ENCODE peak calls at places on chromosomes 13 and 19, in nine cellular contexts. Z, D, H, G, L, W, R, Y and N are unnamed samples.

GRCh38 chr13:112880221-112880641 is 88.8 kb upstream of the MCF2L start:
- DNase-seq in Z (no peak), D (no peak), H (peak), G (no peak), L (no peak), W (no peak), R (no peak), Y (no peak), N (no peak)

GRCh38 chr19:38392707-38393308 is 4.3 kb downstream of the SPRED3 start:
- DNase-seq in Z (no peak), D (peak), H (no peak), G (no peak), L (no peak), W (no peak), R (no peak), Y (peak), N (no peak)

GRCh38 chr19:12913871-12914690 is 5.0 kb downstream of the SYCE2 start:
- DNase-seq in Z (no peak), D (no peak), H (peak), G (no peak), L (no peak), W (peak), R (no peak), Y (no peak), N (no peak)

GRCh38 chr19:46460981-46461380 is 10.4 kb downstream of the PNMA8A start:
- DNase-seq in Z (no peak), D (no peak), H (no peak), G (no peak), L (no peak), W (no peak), R (no peak), Y (no peak), N (no peak)

GRCh38 chr19:32406161-32407003 is 812 bp downstream of the DPY19L3 start:
- DNase-seq in Z (no peak), D (no peak), H (no peak), G (no peak), L (no peak), W (peak), R (no peak), Y (no peak), N (no peak)

GRCh38 chr13:41058229-41059070 is 2.9 kb upstream of the WBP4 start:
- DNase-seq in Z (no peak), D (no peak), H (no peak), G (no peak), L (no peak), W (peak), R (no peak), Y (no peak), N (no peak)

GRCh38 chr19:14118165-14119051 is 846 bp upstream of the PRKACA start:
- DNase-seq in Z (no peak), D (no peak), H (peak), G (peak), L (peak), W (peak), R (no peak), Y (peak), N (peak)

GRCh38 chr13:49108204-49108603 is 111.9 kb upstream of the MLNR start:
- DNase-seq in Z (no peak), D (no peak), H (no peak), G (no peak), L (no peak), W (no peak), R (no peak), Y (no peak), N (no peak)

GRCh38 chr19:17718988-17719711 is at the start of gene MAP1S:
- DNase-seq in Z (peak), D (peak), H (peak), G (peak), L (peak), W (peak), R (peak), Y (peak), N (peak)

GRCh38 chr13:98925949-98926348 is 51.9 kb downstream of the DOCK9 start:
- DNase-seq in Z (no peak), D (no peak), H (no peak), G (no peak), L (no peak), W (no peak), R (no peak), Y (no peak), N (no peak)

GRCh38 chr13:49652691-49653305 is 24.5 kb downstream of the ARL11 start:
- DNase-seq in Z (peak), D (peak), H (no peak), G (no peak), L (peak), W (no peak), R (no peak), Y (peak), N (no peak)

GRCh38 chr13:21504379-21504778 is 45.3 kb upstream of the ZDHHC20 start:
- DNase-seq in Z (no peak), D (no peak), H (no peak), G (no peak), L (no peak), W (no peak), R (no peak), Y (no peak), N (no peak)

GRCh38 chr19:41746593-41747227 is 8.6 kb upstream of the CEACAM6 start:
- DNase-seq in Z (peak), D (peak), H (no peak), G (no peak), L (peak), W (peak), R (no peak), Y (peak), N (peak)

GRCh38 chr13:93248627-93249047 is 22.0 kb downstream of the GPC6 start:
- DNase-seq in Z (no peak), D (no peak), H (no peak), G (no peak), L (peak), W (peak), R (no peak), Y (peak), N (peak)

GRCh38 chr13:112734696-112735547 is 45.1 kb downstream of the ATP11A start:
- DNase-seq in Z (no peak), D (no peak), H (no peak), G (no peak), L (no peak), W (no peak), R (no peak), Y (no peak), N (no peak)

GRCh38 chr19:50449236-50449899 is 16.7 kb downstream of the MYBPC2 start:
- DNase-seq in Z (no peak), D (no peak), H (no peak), G (no peak), L (no peak), W (no peak), R (no peak), Y (no peak), N (no peak)

GRCh38 chr13:60654405-60654804 is 257.4 kb downstream of the TDRD3 start:
- DNase-seq in Z (no peak), D (no peak), H (no peak), G (no peak), L (no peak), W (peak), R (no peak), Y (peak), N (peak)

GRCh38 chr13:41827507-41828213 is 133.2 kb downstream of the VWA8 start:
- DNase-seq in Z (no peak), D (peak), H (no peak), G (no peak), L (no peak), W (peak), R (peak), Y (no peak), N (peak)

GRCh38 chr19:58538257-58539168 is 5.4 kb upstream of the TRIM28 start:
- DNase-seq in Z (peak), D (no peak), H (peak), G (no peak), L (peak), W (peak), R (no peak), Y (peak), N (no peak)

GRCh38 chr13:72469932-72470331 is 257.5 kb downstream of the MZT1 start:
- DNase-seq in Z (no peak), D (no peak), H (no peak), G (no peak), L (no peak), W (peak), R (no peak), Y (no peak), N (no peak)

GRCh38 chr19:44748426-44749254 is at the start of gene BCL3:
- DNase-seq in Z (peak), D (no peak), H (peak), G (peak), L (no peak), W (peak), R (peak), Y (peak), N (no peak)